ENCODE peak calls at places on chromosomes 16 and 17, in seven cellular contexts. A, G, Y, K, O, U and S are unnamed samples.

GRCh38 chr17:49920370-49920769 is 48.6 kb upstream of the DLX4 start:
- DNase-seq in A (no peak), G (no peak), Y (no peak), K (no peak), O (no peak), U (no peak), S (no peak)

GRCh38 chr17:81899514-81900166 is 2.4 kb upstream of the NPB start:
- DNase-seq in A (no peak), G (no peak), Y (no peak), K (no peak), O (no peak), U (no peak), S (peak; percentile 60)

GRCh38 chr17:75925912-75926311 is 14.9 kb downstream of the FBF1 start:
- DNase-seq in A (no peak), G (no peak), Y (no peak), K (no peak), O (no peak), U (no peak), S (no peak)

GRCh38 chr16:11907160-11907970 is 8.4 kb downstream of the GSPT1 start:
- DNase-seq in A (no peak), G (no peak), Y (no peak), K (no peak), O (no peak), U (no peak), S (no peak)

GRCh38 chr17:82544431-82545070 is 25.0 kb downstream of the FOXK2 start:
- DNase-seq in A (no peak), G (no peak), Y (no peak), K (no peak), O (no peak), U (peak; percentile 52), S (no peak)

GRCh38 chr17:72386619-72387237 is 265.9 kb downstream of the SOX9 start:
- DNase-seq in A (no peak), G (no peak), Y (no peak), K (no peak), O (no peak), U (no peak), S (no peak)

GRCh38 chr17:3475812-3476686 is at the start of gene ASPA:
- DNase-seq in A (no peak), G (no peak), Y (no peak), K (no peak), O (no peak), U (no peak), S (no peak)

GRCh38 chr17:81489012-81489968 is 23.3 kb downstream of the ACTG1 start:
- DNase-seq in A (no peak), G (no peak), Y (no peak), K (no peak), O (no peak), U (no peak), S (no peak)

GRCh38 chr16:15777533-15778203 is 79.2 kb downstream of the MYH11 start:
- DNase-seq in A (peak; percentile 10), G (peak; percentile 20), Y (no peak), K (no peak), O (no peak), U (no peak), S (no peak)

GRCh38 chr17:8949061-8949622 is 16.4 kb downstream of the PIK3R5 start:
- DNase-seq in A (no peak), G (no peak), Y (no peak), K (no peak), O (no peak), U (no peak), S (no peak)

GRCh38 chr17:80379348-80379747 is 35.6 kb upstream of the ENDOV start:
- DNase-seq in A (no peak), G (no peak), Y (no peak), K (no peak), O (no peak), U (no peak), S (no peak)

GRCh38 chr16:77231047-77231446 is 31.8 kb downstream of the SYCE1L start:
- DNase-seq in A (no peak), G (no peak), Y (no peak), K (no peak), O (no peak), U (no peak), S (no peak)

GRCh38 chr17:49249292-49249794 is 18.8 kb upstream of the PHOSPHO1 start:
- DNase-seq in A (no peak), G (no peak), Y (no peak), K (peak; percentile 53), O (no peak), U (no peak), S (no peak)

GRCh38 chr17:51374220-51374619 is 113.9 kb downstream of the UTP18 start:
- DNase-seq in A (no peak), G (peak; percentile 26), Y (no peak), K (no peak), O (no peak), U (no peak), S (no peak)

GRCh38 chr17:32658470-32659418 is 172.0 kb downstream of the CDK5R1 start:
- DNase-seq in A (no peak), G (no peak), Y (no peak), K (no peak), O (no peak), U (no peak), S (no peak)

GRCh38 chr17:82602986-82603385 is 45.3 kb downstream of the WDR45B start:
- DNase-seq in A (no peak), G (no peak), Y (no peak), K (no peak), O (no peak), U (no peak), S (no peak)

GRCh38 chr16:87303431-87303930 is 13.7 kb downstream of the C16orf95 start:
- DNase-seq in A (no peak), G (no peak), Y (no peak), K (no peak), O (no peak), U (no peak), S (no peak)

GRCh38 chr17:57355090-57355859 is 99.0 kb downstream of the MSI2 start:
- DNase-seq in A (no peak), G (no peak), Y (no peak), K (no peak), O (no peak), U (no peak), S (no peak)

GRCh38 chr17:75558666-75559530 is 28.7 kb upstream of the MYO15B start:
- DNase-seq in A (no peak), G (no peak), Y (no peak), K (no peak), O (no peak), U (no peak), S (no peak)

GRCh38 chr16:55478827-55479559 is at the start of gene MMP2:
- DNase-seq in A (no peak), G (no peak), Y (peak; percentile 82), K (peak; percentile 66), O (no peak), U (peak; percentile 87), S (peak; percentile 89)

GRCh38 chr17:17567631-17568030 is 23.9 kb downstream of the PEMT start:
- DNase-seq in A (peak; percentile 92), G (peak; percentile 78), Y (peak; percentile 51), K (no peak), O (no peak), U (peak; percentile 63), S (no peak)

GRCh38 chr17:32111141-32111771 is 31.0 kb upstream of the RHOT1 start:
- DNase-seq in A (peak; percentile 32), G (peak; percentile 31), Y (peak; percentile 58), K (no peak), O (no peak), U (peak; percentile 63), S (no peak)

GRCh38 chr17:74431568-74432483 is at the start of gene GPRC5C:
- DNase-seq in A (peak; percentile 96), G (peak; percentile 96), Y (peak; percentile 67), K (peak; percentile 89), O (no peak), U (peak; percentile 79), S (no peak)

GRCh38 chr17:74432484-74433391 is 850 bp downstream of the GPRC5C start:
- DNase-seq in A (no peak), G (no peak), Y (no peak), K (no peak), O (no peak), U (no peak), S (no peak)

GRCh38 chr17:74429604-74430384 is 2.1 kb upstream of the GPRC5C start:
- DNase-seq in A (peak; percentile 76), G (peak; percentile 76), Y (no peak), K (peak; percentile 75), O (no peak), U (no peak), S (no peak)

GRCh38 chr17:74430385-74430705 is 1.5 kb upstream of the GPRC5C start:
- DNase-seq in A (no peak), G (no peak), Y (no peak), K (no peak), O (no peak), U (no peak), S (no peak)

DNA sequence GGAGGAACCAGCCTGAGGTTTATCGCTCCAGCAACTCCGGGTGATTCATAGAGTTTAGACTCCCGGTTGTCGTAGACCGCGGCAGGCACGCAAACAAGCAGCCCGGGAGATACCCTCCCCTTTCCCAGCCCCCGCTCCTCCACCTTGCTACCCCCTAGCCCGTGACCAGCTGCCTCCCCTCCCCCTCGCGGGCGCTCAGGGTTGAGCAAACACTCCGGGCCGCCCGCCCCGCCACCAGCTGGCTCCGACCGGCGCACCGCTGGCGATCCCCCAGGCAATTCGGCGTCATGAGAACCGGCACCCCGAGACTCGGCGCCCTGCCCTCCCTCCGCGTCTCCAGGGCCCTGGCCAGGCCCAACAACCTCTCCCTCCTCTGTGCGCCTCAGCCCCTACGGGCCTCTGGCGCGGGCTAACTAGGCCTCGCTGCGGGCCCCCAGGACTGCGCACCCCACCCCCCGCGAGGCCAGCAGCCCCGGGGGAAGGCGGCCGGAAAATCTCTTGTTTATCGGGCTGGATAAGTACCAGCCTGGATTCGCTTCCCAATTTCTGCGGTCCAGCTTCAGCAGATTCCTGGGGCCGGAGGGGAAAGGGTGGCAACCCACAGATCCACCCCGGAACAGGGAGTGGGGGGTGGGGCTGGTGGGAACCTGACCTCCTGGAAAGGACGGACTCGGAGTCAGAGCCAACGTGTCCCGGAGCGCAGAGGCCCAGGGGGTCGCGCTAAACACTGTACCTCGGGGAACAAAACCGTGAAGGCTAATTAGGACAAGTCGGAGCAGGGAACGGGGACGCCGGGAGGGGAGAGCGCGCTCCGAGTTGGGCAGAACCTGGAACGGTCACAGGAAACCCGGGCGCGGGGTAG is 951 bp upstream of the GPRC5C start:
- DNase-seq in A (peak; percentile 92), G (peak; percentile 96), Y (peak; percentile 57), K (peak; percentile 90), O (no peak), U (peak; percentile 91), S (peak; percentile 79)
- H3K27ac ChIP-seq in A (peak overlapping the region; percentile 98), G (peak overlapping the region; percentile 100), Y (peak overlapping the region; percentile 57), K (peak overlapping the region; percentile 87), O (no peak overlapping the region), U (peak overlapping the region; percentile 94), S (peak overlapping the region; percentile 89)

GRCh38 chr16:14302399-14303181 is 231.5 kb downstream of the MRTFB start:
- DNase-seq in A (no peak), G (peak; percentile 16), Y (no peak), K (no peak), O (no peak), U (peak; percentile 37), S (peak; percentile 71)
- TF ChIP-seq CTCF in A (no peak), G (no peak), Y (no peak), K (no peak), O (no peak), U (no peak), S (no peak)

GRCh38 chr16:67429053-67429798 is 1.7 kb upstream of the HSD11B2 start:
- DNase-seq in A (no peak), G (no peak), Y (no peak), K (no peak), O (no peak), U (no peak), S (no peak)
- H3K27ac ChIP-seq in A (no peak overlapping the region), G (no peak overlapping the region), Y (no peak overlapping the region), K (no peak overlapping the region), O (no peak overlapping the region), U (no peak overlapping the region), S (peak overlapping the region; percentile 85)

GRCh38 chr16:66095676-66096075 is 270.8 kb upstream of the CDH5 start:
- DNase-seq in A (no peak), G (no peak), Y (no peak), K (no peak), O (no peak), U (no peak), S (no peak)
- TF ChIP-seq CTCF in A (no peak), G (no peak), Y (no peak), K (no peak), O (no peak), U (no peak), S (no peak)